ENCODE peak calls at places on chromosomes 12 and 14, in eight cellular contexts. D, L, G, Q, Z, O, H and X are unnamed samples.

GRCh38 chr14:68694516-68695235 is 98.2 kb downstream of the ZFP36L1 start:
- DNase-seq in D (peak; percentile 22), L (no peak), G (no peak), Q (no peak), Z (no peak), O (no peak), H (no peak), X (no peak)

GRCh38 chr12:108686753-108687152 is 44.6 kb downstream of the CORO1C start:
- DNase-seq in D (no peak), L (no peak), G (no peak), Q (no peak), Z (no peak), O (no peak), H (peak; percentile 73), X (no peak)

GRCh38 chr14:83463500-83464098 is 1929.9 kb upstream of the SEL1L start:
- DNase-seq in D (peak; percentile 70), L (peak; percentile 7), G (peak; percentile 36), Q (no peak), Z (peak; percentile 75), O (peak; percentile 52), H (no peak), X (peak; percentile 44)

GRCh38 chr12:124152733-124153132 is 142.2 kb upstream of the RFLNA start:
- DNase-seq in D (no peak), L (no peak), G (no peak), Q (peak; percentile 85), Z (no peak), O (no peak), H (no peak), X (no peak)

GRCh38 chr12:124709722-124710656 is 142.6 kb upstream of the NCOR2 start:
- DNase-seq in D (peak; percentile 87), L (no peak), G (peak; percentile 67), Q (peak; percentile 43), Z (no peak), O (no peak), H (no peak), X (no peak)

GRCh38 chr12:103742349-103742784 is 98.7 kb downstream of the NT5DC3 start:
- DNase-seq in D (no peak), L (peak; percentile 28), G (no peak), Q (no peak), Z (no peak), O (no peak), H (no peak), X (no peak)

GRCh38 chr12:47340391-47341015 is 260.7 kb upstream of the AMIGO2 start:
- DNase-seq in D (no peak), L (no peak), G (no peak), Q (no peak), Z (no peak), O (no peak), H (no peak), X (no peak)

GRCh38 chr14:95460647-95461478 is 55.6 kb downstream of the SYNE3 start:
- DNase-seq in D (peak; percentile 79), L (no peak), G (no peak), Q (peak; percentile 76), Z (no peak), O (no peak), H (no peak), X (no peak)

GRCh38 chr14:63542231-63542999 is 762 bp downstream of the PPP2R5E start:
- DNase-seq in D (no peak), L (peak; percentile 62), G (peak; percentile 33), Q (peak; percentile 84), Z (peak; percentile 36), O (no peak), H (peak; percentile 41), X (no peak)

GRCh38 chr14:50001146-50001998 is 108.5 kb downstream of the ARF6 start:
- DNase-seq in D (peak; percentile 70), L (no peak), G (peak; percentile 48), Q (peak; percentile 83), Z (no peak), O (no peak), H (peak; percentile 56), X (peak; percentile 30)

GRCh38 chr12:109710747-109711595 is 2.7 kb upstream of the FAM222A start:
- DNase-seq in D (peak; percentile 58), L (no peak), G (no peak), Q (no peak), Z (peak; percentile 36), O (no peak), H (no peak), X (no peak)

GRCh38 chr12:7588703-7589329 is 76.9 kb downstream of the APOBEC1 start:
- DNase-seq in D (peak; percentile 12), L (peak; percentile 27), G (peak; percentile 45), Q (no peak), Z (peak; percentile 70), O (peak; percentile 41), H (no peak), X (peak; percentile 60)

GRCh38 chr12:58169826-58170225 is 228.5 kb downstream of the ATP23 start:
- DNase-seq in D (no peak), L (no peak), G (no peak), Q (no peak), Z (no peak), O (no peak), H (no peak), X (no peak)

GRCh38 chr14:98022541-98023520 is 1225.6 kb downstream of the VRK1 start:
- DNase-seq in D (no peak), L (no peak), G (no peak), Q (no peak), Z (no peak), O (no peak), H (no peak), X (no peak)

DNA sequence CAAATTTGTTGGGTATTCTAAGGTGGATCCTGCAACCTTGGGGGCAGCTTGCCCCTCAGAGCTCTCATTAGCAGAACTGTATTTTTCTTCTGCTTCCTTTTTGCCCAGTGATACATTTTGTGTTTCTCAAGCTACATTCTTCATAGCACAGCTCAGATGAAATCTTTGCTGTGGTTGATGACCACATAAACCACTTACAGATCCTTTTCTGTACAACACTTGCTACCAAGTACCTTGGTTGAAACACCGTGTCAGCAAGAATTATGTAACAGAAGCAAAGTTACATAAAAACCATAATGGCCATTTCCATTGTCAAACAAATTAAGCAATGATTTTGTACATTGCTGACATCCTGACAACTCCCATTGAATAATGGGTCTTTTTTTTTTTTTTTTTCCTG is 9.7 kb upstream of the PLBD1 start:
- DNase-seq in D (no peak), L (no peak), G (no peak), Q (no peak), Z (no peak), O (no peak), H (no peak), X (peak; percentile 58)
- H3K4me3 ChIP-seq in D (no peak overlapping the region), L (no peak overlapping the region), G (no peak overlapping the region), Q (no peak overlapping the region), Z (no peak overlapping the region), O (no peak overlapping the region), H (no peak overlapping the region), X (no peak overlapping the region)

GRCh38 chr14:24309538-24310386 is at the start of gene LTB4R2:
- DNase-seq in D (no peak), L (no peak), G (no peak), Q (no peak), Z (no peak), O (no peak), H (no peak), X (no peak)

GRCh38 chr14:24312736-24313507 is 1.6 kb downstream of the LTB4R start:
- DNase-seq in D (peak; percentile 22), L (no peak), G (no peak), Q (no peak), Z (no peak), O (no peak), H (peak; percentile 64), X (peak; percentile 75)

GRCh38 chr14:24310387-24310665 is 386 bp downstream of the LTB4R2 start:
- DNase-seq in D (no peak), L (no peak), G (no peak), Q (no peak), Z (no peak), O (no peak), H (no peak), X (no peak)

GRCh38 chr14:24311837-24312615 is 724 bp downstream of the LTB4R start:
- DNase-seq in D (no peak), L (no peak), G (no peak), Q (no peak), Z (no peak), O (no peak), H (peak; percentile 29), X (no peak)

GRCh38 chr14:24310666-24311604 is at the start of gene LTB4R:
- DNase-seq in D (peak; percentile 73), L (no peak), G (peak; percentile 76), Q (peak; percentile 94), Z (no peak), O (no peak), H (peak; percentile 85), X (no peak)
- H3K4me3 ChIP-seq in D (peak within 1 kb of the TSS; percentile 12), L (no peak within 1 kb of the TSS), G (peak within 1 kb of the TSS; percentile 42), Q (peak within 1 kb of the TSS; percentile 18), Z (no peak within 1 kb of the TSS), O (peak within 1 kb of the TSS; percentile 45), H (peak within 1 kb of the TSS; percentile 53), X (no peak within 1 kb of the TSS)

DNA sequence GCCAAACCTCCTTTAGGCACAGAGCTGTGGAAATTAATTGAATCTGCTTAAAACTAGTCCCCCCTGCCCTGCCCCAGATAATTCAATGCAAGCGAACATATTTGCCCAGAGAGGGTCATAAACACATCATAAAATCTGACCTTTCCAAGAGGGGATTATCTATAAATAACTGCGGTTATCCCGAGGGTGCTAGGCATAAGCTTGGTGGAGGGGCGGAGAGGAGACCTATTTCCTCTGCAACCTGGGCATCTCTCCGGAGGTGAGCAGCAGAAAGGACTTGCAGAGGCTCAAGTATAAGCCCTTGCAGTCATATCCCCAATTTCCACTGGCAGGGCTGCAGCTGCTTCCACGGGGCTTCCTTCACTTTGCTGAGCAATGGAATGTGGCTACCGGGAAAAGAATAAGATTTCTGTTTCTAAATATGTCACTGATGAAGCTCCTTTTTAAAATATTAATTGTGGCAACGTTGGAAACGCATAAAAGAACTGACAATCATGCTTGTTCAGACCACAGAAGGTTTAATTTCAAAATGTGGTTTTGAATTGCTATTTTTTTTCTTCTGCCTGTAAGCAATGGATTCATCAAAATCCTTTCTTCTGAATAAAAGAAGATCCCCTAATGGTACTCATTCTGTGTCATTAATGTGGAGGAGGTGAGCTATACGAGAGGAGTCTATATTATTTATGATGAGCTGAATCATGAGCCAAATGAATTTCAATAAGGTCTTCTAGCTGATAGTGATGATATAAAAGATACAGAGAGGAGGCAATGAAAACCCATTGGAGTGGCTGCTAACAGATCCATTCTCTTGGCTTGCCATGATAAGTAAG is 268.9 kb upstream of the ATP2B1 start:
- DNase-seq in D (peak; percentile 52), L (no peak), G (no peak), Q (no peak), Z (peak; percentile 40), O (no peak), H (no peak), X (no peak)
- H3K4me3 ChIP-seq in D (no peak overlapping the region), L (no peak overlapping the region), G (no peak overlapping the region), Q (no peak overlapping the region), Z (no peak overlapping the region), O (no peak overlapping the region), H (no peak overlapping the region), X (no peak overlapping the region)

DNA sequence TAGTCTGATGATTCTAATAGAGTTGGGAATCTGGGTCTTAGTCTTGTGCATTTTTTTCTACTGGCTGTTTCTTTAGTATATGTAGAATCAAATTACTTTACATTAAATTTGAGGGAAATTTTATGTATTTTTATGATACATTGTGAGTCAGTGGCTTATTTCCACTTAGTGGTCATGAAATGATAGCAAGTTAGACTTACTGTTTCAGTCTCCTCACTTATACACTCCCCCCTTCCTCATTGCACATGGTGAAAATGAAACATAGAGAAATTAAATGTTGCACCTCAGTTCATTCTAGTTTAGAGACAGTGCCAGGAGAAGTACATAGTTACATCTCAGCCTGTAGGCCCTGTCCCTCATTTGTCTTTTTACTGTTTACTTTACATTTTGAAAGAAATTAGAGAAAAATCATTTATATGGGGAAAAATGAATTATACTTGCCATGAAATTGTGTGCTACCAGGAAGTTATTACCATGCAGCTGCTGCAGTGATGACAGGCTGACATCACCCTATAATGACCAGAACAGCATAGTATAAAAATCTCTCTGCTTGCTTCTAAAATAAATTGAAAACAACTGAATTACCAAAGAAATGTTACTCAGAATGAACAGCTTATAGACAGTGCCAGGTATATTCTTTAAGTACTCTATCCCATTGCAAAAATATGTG is 113.2 kb downstream of the TRMT5 start:
- DNase-seq in D (peak; percentile 40), L (no peak), G (no peak), Q (no peak), Z (no peak), O (no peak), H (no peak), X (no peak)
- H3K4me3 ChIP-seq in D (no peak overlapping the region), L (no peak overlapping the region), G (no peak overlapping the region), Q (no peak overlapping the region), Z (no peak overlapping the region), O (no peak overlapping the region), H (no peak overlapping the region), X (no peak overlapping the region)